ENCODE peak calls at places on chromosomes 4 and X, in six cellular contexts. One of them, this sample, is unnamed.

GRCh38 chr4:3320361-3321023 is 27.7 kb downstream of the RGS12 start:
- DNase-seq in astrocyte of the spinal cord: no peak
- DNase-seq in AG09309: no peak
- DNase-seq in HFF-Myc: no peak
- DNase-seq in dorsolateral prefrontal cortex: no peak
- DNase-seq in breast epithelium: no peak
- DNase-seq in this sample: no peak

GRCh38 chrX:129158505-129158904 is 364.8 kb downstream of the SMARCA1 start:
- DNase-seq in AG09309: no peak
- DNase-seq in astrocyte of the spinal cord: no peak
- DNase-seq in HFF-Myc: no peak
- DNase-seq in dorsolateral prefrontal cortex: no peak
- DNase-seq in breast epithelium: no peak
- DNase-seq in this sample: no peak

GRCh38 chrX:38166478-38167083 is 54.1 kb downstream of the SRPX start:
- DNase-seq in dorsolateral prefrontal cortex: no peak
- DNase-seq in HFF-Myc: no peak
- DNase-seq in astrocyte of the spinal cord: peak
- DNase-seq in AG09309: no peak
- DNase-seq in breast epithelium: no peak
- DNase-seq in this sample: no peak

GRCh38 chr4:16505726-16506125 is 279.5 kb upstream of the TAPT1 start:
- DNase-seq in AG09309: no peak
- DNase-seq in dorsolateral prefrontal cortex: no peak
- DNase-seq in breast epithelium: no peak
- DNase-seq in astrocyte of the spinal cord: no peak
- DNase-seq in HFF-Myc: no peak
- DNase-seq in this sample: no peak

GRCh38 chr4:1493540-1494287 is 87.5 kb upstream of the NKX1-1 start:
- DNase-seq in astrocyte of the spinal cord: no peak
- DNase-seq in HFF-Myc: no peak
- DNase-seq in AG09309: no peak
- DNase-seq in breast epithelium: no peak
- DNase-seq in dorsolateral prefrontal cortex: peak
- DNase-seq in this sample: peak

GRCh38 chr4:3460926-3461325 is 2.2 kb upstream of the DOK7 start:
- DNase-seq in breast epithelium: no peak
- DNase-seq in dorsolateral prefrontal cortex: no peak
- DNase-seq in AG09309: no peak
- DNase-seq in HFF-Myc: no peak
- DNase-seq in astrocyte of the spinal cord: no peak
- DNase-seq in this sample: no peak

GRCh38 chrX:57044226-57044625 is 48.9 kb upstream of the SPIN3 start:
- DNase-seq in HFF-Myc: no peak
- DNase-seq in dorsolateral prefrontal cortex: no peak
- DNase-seq in astrocyte of the spinal cord: no peak
- DNase-seq in AG09309: no peak
- DNase-seq in breast epithelium: no peak
- DNase-seq in this sample: no peak

GRCh38 chrX:44002569-44002968 is 29.4 kb upstream of the NDP start:
- DNase-seq in dorsolateral prefrontal cortex: no peak
- DNase-seq in astrocyte of the spinal cord: no peak
- DNase-seq in AG09309: no peak
- DNase-seq in breast epithelium: no peak
- DNase-seq in HFF-Myc: no peak
- DNase-seq in this sample: no peak

GRCh38 chr4:179728305-179728704 is 2286.1 kb upstream of the AGA start:
- DNase-seq in HFF-Myc: no peak
- DNase-seq in dorsolateral prefrontal cortex: no peak
- DNase-seq in AG09309: no peak
- DNase-seq in astrocyte of the spinal cord: no peak
- DNase-seq in breast epithelium: no peak
- DNase-seq in this sample: no peak

GRCh38 chr4:143335979-143336827 is 473 bp upstream of the GAB1 start:
- DNase-seq in AG09309: no peak
- DNase-seq in dorsolateral prefrontal cortex: peak
- DNase-seq in astrocyte of the spinal cord: peak
- DNase-seq in HFF-Myc: peak
- DNase-seq in breast epithelium: peak
- DNase-seq in this sample: peak

GRCh38 chrX:99549381-99549780 is 860.7 kb downstream of the PCDH19 start:
- DNase-seq in AG09309: no peak
- DNase-seq in HFF-Myc: no peak
- DNase-seq in dorsolateral prefrontal cortex: no peak
- DNase-seq in astrocyte of the spinal cord: no peak
- DNase-seq in breast epithelium: no peak
- DNase-seq in this sample: no peak

GRCh38 chrX:11619426-11619825 is 46.3 kb downstream of the ARHGAP6 start:
- DNase-seq in HFF-Myc: no peak
- DNase-seq in astrocyte of the spinal cord: no peak
- DNase-seq in AG09309: no peak
- DNase-seq in dorsolateral prefrontal cortex: no peak
- DNase-seq in breast epithelium: no peak
- DNase-seq in this sample: no peak

GRCh38 chr4:28518781-28519180 is 1658.1 kb downstream of the STIM2 start:
- DNase-seq in HFF-Myc: no peak
- DNase-seq in dorsolateral prefrontal cortex: no peak
- DNase-seq in astrocyte of the spinal cord: no peak
- DNase-seq in breast epithelium: no peak
- DNase-seq in AG09309: no peak
- DNase-seq in this sample: no peak

GRCh38 chr4:39427477-39428119 is 20.9 kb downstream of the KLB start:
- DNase-seq in dorsolateral prefrontal cortex: no peak
- DNase-seq in HFF-Myc: no peak
- DNase-seq in AG09309: no peak
- DNase-seq in astrocyte of the spinal cord: no peak
- DNase-seq in breast epithelium: no peak
- DNase-seq in this sample: no peak

GRCh38 chr4:2878346-2878745 is 34.7 kb downstream of the ADD1 start:
- DNase-seq in astrocyte of the spinal cord: no peak
- DNase-seq in breast epithelium: no peak
- DNase-seq in dorsolateral prefrontal cortex: no peak
- DNase-seq in HFF-Myc: no peak
- DNase-seq in AG09309: no peak
- DNase-seq in this sample: no peak

GRCh38 chrX:72349190-72349589 is 43.5 kb upstream of the CITED1 start:
- DNase-seq in HFF-Myc: no peak
- DNase-seq in breast epithelium: no peak
- DNase-seq in dorsolateral prefrontal cortex: no peak
- DNase-seq in astrocyte of the spinal cord: no peak
- DNase-seq in AG09309: no peak
- DNase-seq in this sample: no peak

GRCh38 chr4:184419976-184420375 is 54.4 kb downstream of the IRF2 start:
- DNase-seq in astrocyte of the spinal cord: no peak
- DNase-seq in HFF-Myc: no peak
- DNase-seq in breast epithelium: no peak
- DNase-seq in AG09309: no peak
- DNase-seq in dorsolateral prefrontal cortex: no peak
- DNase-seq in this sample: no peak
- H3K4me3 ChIP-seq in astrocyte of the spinal cord: no peak
- H3K4me3 ChIP-seq in HFF-Myc: no peak
- H3K4me3 ChIP-seq in breast epithelium: no peak
- H3K4me3 ChIP-seq in AG09309: no peak
- H3K4me3 ChIP-seq in dorsolateral prefrontal cortex: no peak
- H3K4me3 ChIP-seq in this sample: no peak

GRCh38 chrX:153611298-153612095 is 12.6 kb upstream of the CCNQ start:
- DNase-seq in dorsolateral prefrontal cortex: no peak
- DNase-seq in HFF-Myc: no peak
- DNase-seq in astrocyte of the spinal cord: no peak
- DNase-seq in breast epithelium: no peak
- DNase-seq in AG09309: no peak
- DNase-seq in this sample: no peak

GRCh38 chrX:153608376-153608775 is 9.4 kb upstream of the CCNQ start:
- DNase-seq in dorsolateral prefrontal cortex: no peak
- DNase-seq in astrocyte of the spinal cord: no peak
- DNase-seq in HFF-Myc: no peak
- DNase-seq in AG09309: no peak
- DNase-seq in breast epithelium: no peak
- DNase-seq in this sample: no peak

GRCh38 chrX:153608821-153609220 is 9.9 kb upstream of the CCNQ start:
- DNase-seq in AG09309: no peak
- DNase-seq in breast epithelium: no peak
- DNase-seq in HFF-Myc: no peak
- DNase-seq in astrocyte of the spinal cord: no peak
- DNase-seq in dorsolateral prefrontal cortex: no peak
- DNase-seq in this sample: no peak

GRCh38 chrX:153610834-153611209 is 11.9 kb upstream of the CCNQ start:
- DNase-seq in astrocyte of the spinal cord: no peak
- DNase-seq in AG09309: no peak
- DNase-seq in HFF-Myc: no peak
- DNase-seq in breast epithelium: no peak
- DNase-seq in dorsolateral prefrontal cortex: no peak
- DNase-seq in this sample: no peak

DNA sequence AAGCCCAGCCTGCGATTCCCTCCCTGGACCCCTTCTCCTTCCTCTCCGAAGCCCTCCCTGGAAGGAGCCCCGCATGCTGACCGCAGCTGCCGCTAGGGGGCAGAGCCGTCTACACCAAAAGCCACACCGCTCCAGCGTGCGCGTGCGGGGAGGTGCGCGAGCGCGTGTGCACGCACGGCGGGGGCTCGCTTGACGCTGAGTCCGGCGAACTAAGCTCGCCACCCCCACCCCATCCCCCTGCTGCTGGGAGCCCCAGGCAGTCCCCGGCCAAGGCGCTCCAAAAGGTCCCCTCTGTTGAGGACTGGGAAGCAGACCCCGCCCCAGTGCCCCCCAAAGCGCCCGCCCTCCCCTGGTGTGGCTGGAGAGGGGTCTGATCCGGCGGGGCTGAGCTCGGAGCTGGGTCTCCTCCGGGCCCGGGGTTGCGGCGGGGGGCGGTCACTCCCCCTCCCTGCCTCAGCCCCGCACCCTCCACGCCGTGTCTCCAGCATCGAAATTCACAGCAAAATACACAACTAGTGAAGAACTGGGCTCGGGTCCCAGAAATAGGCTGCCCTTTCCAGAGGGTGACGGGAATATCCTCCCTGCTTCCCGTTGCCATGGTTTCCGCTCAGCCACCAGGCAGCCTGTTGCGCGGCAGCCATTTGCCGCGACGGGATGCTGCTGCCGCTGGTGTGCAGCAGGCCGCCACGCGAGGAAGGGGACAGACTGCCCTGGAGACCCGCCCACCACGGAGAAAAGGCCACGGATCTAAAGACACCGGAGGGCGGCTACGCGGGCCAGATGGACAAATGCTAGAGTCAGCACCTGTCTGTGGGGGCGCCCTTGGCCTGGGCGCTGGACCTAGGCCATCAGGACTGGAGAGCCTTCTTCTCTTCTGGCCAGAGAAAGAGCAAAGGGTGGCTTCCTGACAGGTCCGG is 11.2 kb upstream of the CCNQ start:
- DNase-seq in breast epithelium: peak
- DNase-seq in dorsolateral prefrontal cortex: peak
- DNase-seq in AG09309: no peak
- DNase-seq in astrocyte of the spinal cord: peak
- DNase-seq in HFF-Myc: no peak
- DNase-seq in this sample: peak
- H3K4me3 ChIP-seq in breast epithelium: peak
- H3K4me3 ChIP-seq in dorsolateral prefrontal cortex: peak
- H3K4me3 ChIP-seq in AG09309: peak
- H3K4me3 ChIP-seq in astrocyte of the spinal cord: peak
- H3K4me3 ChIP-seq in HFF-Myc: no peak
- H3K4me3 ChIP-seq in this sample: peak

GRCh38 chrX:13373807-13374187 is 53.9 kb upstream of the ATXN3L start:
- DNase-seq in breast epithelium: no peak
- DNase-seq in dorsolateral prefrontal cortex: no peak
- DNase-seq in HFF-Myc: no peak
- DNase-seq in AG09309: peak
- DNase-seq in astrocyte of the spinal cord: peak
- DNase-seq in this sample: no peak

GRCh38 chrX:13374364-13374763 is 54.5 kb upstream of the ATXN3L start:
- DNase-seq in dorsolateral prefrontal cortex: no peak
- DNase-seq in breast epithelium: no peak
- DNase-seq in AG09309: no peak
- DNase-seq in HFF-Myc: no peak
- DNase-seq in astrocyte of the spinal cord: no peak
- DNase-seq in this sample: no peak

GRCh38 chrX:13376857-13377441 is 57.1 kb upstream of the ATXN3L start:
- DNase-seq in HFF-Myc: peak
- DNase-seq in dorsolateral prefrontal cortex: no peak
- DNase-seq in breast epithelium: peak
- DNase-seq in astrocyte of the spinal cord: peak
- DNase-seq in AG09309: peak
- DNase-seq in this sample: no peak

GRCh38 chrX:13380230-13380629 is 60.4 kb upstream of the ATXN3L start:
- DNase-seq in HFF-Myc: no peak
- DNase-seq in dorsolateral prefrontal cortex: no peak
- DNase-seq in AG09309: no peak
- DNase-seq in breast epithelium: no peak
- DNase-seq in astrocyte of the spinal cord: peak
- DNase-seq in this sample: no peak

DNA sequence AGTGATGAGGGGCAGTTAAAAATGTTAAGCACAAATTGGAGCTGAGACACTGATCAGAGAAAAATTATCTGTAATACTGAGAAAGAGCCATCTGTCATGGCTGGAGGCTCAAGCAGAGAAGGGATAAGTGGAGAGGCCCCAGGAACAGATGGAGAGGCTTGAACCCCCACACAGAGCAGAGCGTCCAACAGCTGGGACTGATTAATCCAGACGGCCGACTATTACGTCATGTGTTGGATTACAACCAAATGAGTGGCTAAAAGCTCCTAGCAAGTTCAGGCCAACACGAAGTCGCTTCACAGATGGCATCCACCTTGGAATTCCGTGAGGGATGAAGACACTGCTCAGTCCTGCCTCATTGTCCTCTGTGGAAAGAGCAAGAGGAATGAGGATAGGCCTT is 57.7 kb upstream of the ATXN3L start:
- DNase-seq in dorsolateral prefrontal cortex: no peak
- DNase-seq in astrocyte of the spinal cord: peak
- DNase-seq in HFF-Myc: peak
- DNase-seq in AG09309: peak
- DNase-seq in breast epithelium: no peak
- DNase-seq in this sample: no peak
- H3K4me3 ChIP-seq in dorsolateral prefrontal cortex: no peak
- H3K4me3 ChIP-seq in astrocyte of the spinal cord: no peak
- H3K4me3 ChIP-seq in HFF-Myc: no peak
- H3K4me3 ChIP-seq in AG09309: no peak
- H3K4me3 ChIP-seq in breast epithelium: no peak
- H3K4me3 ChIP-seq in this sample: no peak

GRCh38 chrX:48794993-48795501 is 6.8 kb upstream of the HDAC6 start:
- DNase-seq in dorsolateral prefrontal cortex: no peak
- DNase-seq in HFF-Myc: peak
- DNase-seq in AG09309: peak
- DNase-seq in breast epithelium: no peak
- DNase-seq in astrocyte of the spinal cord: peak
- DNase-seq in this sample: peak
- H3K4me3 ChIP-seq in dorsolateral prefrontal cortex: no peak
- H3K4me3 ChIP-seq in HFF-Myc: no peak
- H3K4me3 ChIP-seq in AG09309: no peak
- H3K4me3 ChIP-seq in breast epithelium: no peak
- H3K4me3 ChIP-seq in astrocyte of the spinal cord: no peak
- H3K4me3 ChIP-seq in this sample: no peak